ENCODE peak calls at places on chromosome 13, in eight cellular contexts. One of them, this sample, is unnamed.

GRCh38 chr13:80030491-80030890 is 310.4 kb downstream of the SPRY2 start:
- DNase-seq in lower lobe of right lung: peak; percentile 46
- DNase-seq in PC-3: peak; percentile 88
- DNase-seq in transverse colon: peak; percentile 44
- DNase-seq in CD8-positive, alpha-beta memory T cell: no peak
- DNase-seq in GM23338: peak; percentile 28
- DNase-seq in left ventricle myocardium inferior: no peak
- DNase-seq in SJCRH30: peak; percentile 62
- DNase-seq in this sample: peak; percentile 65

GRCh38 chr13:105213512-105213911 is 1322.0 kb downstream of the EFNB2 start:
- DNase-seq in lower lobe of right lung: no peak
- DNase-seq in PC-3: no peak
- DNase-seq in transverse colon: no peak
- DNase-seq in CD8-positive, alpha-beta memory T cell: no peak
- DNase-seq in GM23338: peak; percentile 38
- DNase-seq in left ventricle myocardium inferior: no peak
- DNase-seq in SJCRH30: peak; percentile 15
- DNase-seq in this sample: peak; percentile 10

GRCh38 chr13:40784540-40784939 is 4.9 kb upstream of the SLC25A15 start:
- DNase-seq in lower lobe of right lung: no peak
- DNase-seq in PC-3: no peak
- DNase-seq in transverse colon: no peak
- DNase-seq in CD8-positive, alpha-beta memory T cell: no peak
- DNase-seq in GM23338: no peak
- DNase-seq in left ventricle myocardium inferior: no peak
- DNase-seq in SJCRH30: no peak
- DNase-seq in this sample: no peak

GRCh38 chr13:67736646-67737420 is 506.7 kb upstream of the PCDH9 start:
- DNase-seq in lower lobe of right lung: no peak
- DNase-seq in PC-3: peak; percentile 25
- DNase-seq in transverse colon: no peak
- DNase-seq in CD8-positive, alpha-beta memory T cell: no peak
- DNase-seq in GM23338: peak; percentile 77
- DNase-seq in left ventricle myocardium inferior: no peak
- DNase-seq in SJCRH30: peak; percentile 79
- DNase-seq in this sample: peak; percentile 53

GRCh38 chr13:51804295-51805172 is 571 bp upstream of the DHRS12 start:
- DNase-seq in lower lobe of right lung: no peak
- DNase-seq in PC-3: no peak
- DNase-seq in transverse colon: peak; percentile 53
- DNase-seq in CD8-positive, alpha-beta memory T cell: peak; percentile 35
- DNase-seq in GM23338: no peak
- DNase-seq in left ventricle myocardium inferior: no peak
- DNase-seq in SJCRH30: no peak
- DNase-seq in this sample: no peak

GRCh38 chr13:51844862-51845573 is at the start of gene TMEM272:
- DNase-seq in lower lobe of right lung: peak; percentile 64
- DNase-seq in PC-3: peak; percentile 34
- DNase-seq in transverse colon: peak; percentile 48
- DNase-seq in CD8-positive, alpha-beta memory T cell: peak; percentile 38
- DNase-seq in GM23338: peak; percentile 81
- DNase-seq in left ventricle myocardium inferior: peak; percentile 42
- DNase-seq in SJCRH30: peak; percentile 90
- DNase-seq in this sample: peak; percentile 83

GRCh38 chr13:63455938-63456337 is 2040.3 kb upstream of the PCDH20 start:
- DNase-seq in lower lobe of right lung: no peak
- DNase-seq in PC-3: peak; percentile 8
- DNase-seq in transverse colon: no peak
- DNase-seq in CD8-positive, alpha-beta memory T cell: no peak
- DNase-seq in GM23338: peak; percentile 59
- DNase-seq in left ventricle myocardium inferior: no peak
- DNase-seq in SJCRH30: peak; percentile 4
- DNase-seq in this sample: no peak

GRCh38 chr13:50914301-50914700 is 4.7 kb downstream of the RNASEH2B start:
- DNase-seq in lower lobe of right lung: no peak
- DNase-seq in PC-3: no peak
- DNase-seq in transverse colon: no peak
- DNase-seq in CD8-positive, alpha-beta memory T cell: no peak
- DNase-seq in GM23338: no peak
- DNase-seq in left ventricle myocardium inferior: no peak
- DNase-seq in SJCRH30: no peak
- DNase-seq in this sample: no peak

GRCh38 chr13:106373304-106373988 is 162.0 kb downstream of the EFNB2 start:
- DNase-seq in lower lobe of right lung: no peak
- DNase-seq in PC-3: no peak
- DNase-seq in transverse colon: no peak
- DNase-seq in CD8-positive, alpha-beta memory T cell: no peak
- DNase-seq in GM23338: no peak
- DNase-seq in left ventricle myocardium inferior: no peak
- DNase-seq in SJCRH30: no peak
- DNase-seq in this sample: no peak

GRCh38 chr13:50107205-50107604 is 92.0 kb downstream of the KCNRG start:
- DNase-seq in lower lobe of right lung: no peak
- DNase-seq in PC-3: no peak
- DNase-seq in transverse colon: no peak
- DNase-seq in CD8-positive, alpha-beta memory T cell: no peak
- DNase-seq in GM23338: peak; percentile 9
- DNase-seq in left ventricle myocardium inferior: no peak
- DNase-seq in SJCRH30: no peak
- DNase-seq in this sample: no peak

GRCh38 chr13:68708336-68708908 is 1399.2 kb upstream of the ATXN8OS start:
- DNase-seq in lower lobe of right lung: no peak
- DNase-seq in PC-3: no peak
- DNase-seq in transverse colon: no peak
- DNase-seq in CD8-positive, alpha-beta memory T cell: no peak
- DNase-seq in GM23338: no peak
- DNase-seq in left ventricle myocardium inferior: no peak
- DNase-seq in SJCRH30: no peak
- DNase-seq in this sample: no peak

GRCh38 chr13:67122251-67122650 is 107.9 kb downstream of the PCDH9 start:
- DNase-seq in lower lobe of right lung: no peak
- DNase-seq in PC-3: no peak
- DNase-seq in transverse colon: no peak
- DNase-seq in CD8-positive, alpha-beta memory T cell: no peak
- DNase-seq in GM23338: no peak
- DNase-seq in left ventricle myocardium inferior: no peak
- DNase-seq in SJCRH30: no peak
- DNase-seq in this sample: no peak

GRCh38 chr13:112161441-112162301 is 94.7 kb downstream of the SOX1 start:
- DNase-seq in lower lobe of right lung: no peak
- DNase-seq in PC-3: no peak
- DNase-seq in transverse colon: no peak
- DNase-seq in CD8-positive, alpha-beta memory T cell: no peak
- DNase-seq in GM23338: peak; percentile 88
- DNase-seq in left ventricle myocardium inferior: no peak
- DNase-seq in SJCRH30: no peak
- DNase-seq in this sample: no peak

GRCh38 chr13:100518394-100519062 is 70.1 kb downstream of the GGACT start:
- DNase-seq in lower lobe of right lung: no peak
- DNase-seq in PC-3: no peak
- DNase-seq in transverse colon: no peak
- DNase-seq in CD8-positive, alpha-beta memory T cell: no peak
- DNase-seq in GM23338: no peak
- DNase-seq in left ventricle myocardium inferior: no peak
- DNase-seq in SJCRH30: no peak
- DNase-seq in this sample: no peak

GRCh38 chr13:100519626-100520025 is 69.0 kb downstream of the GGACT start:
- DNase-seq in lower lobe of right lung: no peak
- DNase-seq in PC-3: no peak
- DNase-seq in transverse colon: no peak
- DNase-seq in CD8-positive, alpha-beta memory T cell: no peak
- DNase-seq in GM23338: no peak
- DNase-seq in left ventricle myocardium inferior: no peak
- DNase-seq in SJCRH30: no peak
- DNase-seq in this sample: no peak

GRCh38 chr13:100517135-100517534 is 71.5 kb downstream of the GGACT start:
- DNase-seq in lower lobe of right lung: no peak
- DNase-seq in PC-3: no peak
- DNase-seq in transverse colon: peak; percentile 68
- DNase-seq in CD8-positive, alpha-beta memory T cell: no peak
- DNase-seq in GM23338: no peak
- DNase-seq in left ventricle myocardium inferior: no peak
- DNase-seq in SJCRH30: no peak
- DNase-seq in this sample: no peak

GRCh38 chr13:100515410-100515800 is 73.2 kb downstream of the GGACT start:
- DNase-seq in lower lobe of right lung: no peak
- DNase-seq in PC-3: no peak
- DNase-seq in transverse colon: no peak
- DNase-seq in CD8-positive, alpha-beta memory T cell: no peak
- DNase-seq in GM23338: peak; percentile 56
- DNase-seq in left ventricle myocardium inferior: no peak
- DNase-seq in SJCRH30: no peak
- DNase-seq in this sample: no peak

DNA sequence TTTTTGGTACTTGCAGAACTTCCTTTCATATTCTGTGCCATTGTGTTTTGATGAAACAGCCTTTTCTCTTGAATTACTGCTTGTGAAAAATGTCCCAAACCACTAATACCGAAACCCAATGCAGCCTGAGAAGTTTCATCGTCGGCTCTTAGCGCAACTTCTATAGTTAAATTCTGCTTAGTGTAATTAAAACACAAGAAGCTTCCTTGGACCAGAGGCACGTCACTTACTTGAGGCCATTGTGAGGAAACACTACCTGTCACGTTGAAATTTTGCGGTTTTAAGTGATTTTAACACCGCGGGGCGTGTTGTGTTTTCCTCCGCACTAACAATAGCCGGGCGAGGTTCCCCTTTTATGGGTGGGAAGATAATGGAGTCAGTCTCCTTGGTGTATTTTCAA is 70.9 kb downstream of the GGACT start:
- DNase-seq in lower lobe of right lung: no peak
- DNase-seq in PC-3: no peak
- DNase-seq in transverse colon: no peak
- DNase-seq in CD8-positive, alpha-beta memory T cell: no peak
- DNase-seq in GM23338: no peak
- DNase-seq in left ventricle myocardium inferior: no peak
- DNase-seq in SJCRH30: no peak
- DNase-seq in this sample: no peak
- H3K4me1 ChIP-seq in lower lobe of right lung: peaks cover 9% of the 10 kb centered on the region
- H3K4me1 ChIP-seq in PC-3: peaks cover 4% of the 10 kb centered on the region
- H3K4me1 ChIP-seq in transverse colon: peaks cover 24% of the 10 kb centered on the region
- H3K4me1 ChIP-seq in CD8-positive, alpha-beta memory T cell: peaks cover 7% of the 10 kb centered on the region
- H3K4me1 ChIP-seq in GM23338: peaks cover 56% of the 10 kb centered on the region
- H3K4me1 ChIP-seq in left ventricle myocardium inferior: peaks cover 7% of the 10 kb centered on the region
- H3K4me1 ChIP-seq in SJCRH30: peaks cover 1% of the 10 kb centered on the region
- H3K4me1 ChIP-seq in this sample: no peaks in the 10 kb centered on the region

DNA sequence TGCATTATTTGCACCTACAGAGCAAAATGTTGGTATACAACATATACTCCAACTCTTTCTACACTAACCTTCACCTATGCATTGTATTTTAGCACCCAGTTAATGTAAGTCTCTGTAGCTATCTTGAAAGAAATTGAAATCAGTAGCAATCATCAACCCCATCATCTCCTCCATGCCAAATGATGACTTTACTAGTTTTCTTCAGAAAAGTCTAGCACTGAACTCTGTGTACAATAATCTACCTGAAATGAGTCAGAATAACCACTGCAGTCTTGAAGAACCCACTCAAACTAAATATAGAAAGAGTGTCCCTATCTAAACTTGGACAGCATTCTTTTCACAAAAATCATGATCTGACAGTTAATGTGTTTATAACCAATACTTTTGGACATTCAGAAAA is 9.8 kb downstream of the IRS2 start:
- DNase-seq in lower lobe of right lung: no peak
- DNase-seq in PC-3: peak; percentile 18
- DNase-seq in transverse colon: no peak
- DNase-seq in CD8-positive, alpha-beta memory T cell: no peak
- DNase-seq in GM23338: no peak
- DNase-seq in left ventricle myocardium inferior: no peak
- DNase-seq in SJCRH30: no peak
- DNase-seq in this sample: no peak
- H3K4me1 ChIP-seq in lower lobe of right lung: peaks cover 52% of the 10 kb centered on the region
- H3K4me1 ChIP-seq in PC-3: peaks cover 51% of the 10 kb centered on the region
- H3K4me1 ChIP-seq in transverse colon: peaks cover 49% of the 10 kb centered on the region
- H3K4me1 ChIP-seq in CD8-positive, alpha-beta memory T cell: peaks cover 46% of the 10 kb centered on the region
- H3K4me1 ChIP-seq in GM23338: peaks cover 42% of the 10 kb centered on the region
- H3K4me1 ChIP-seq in left ventricle myocardium inferior: peaks cover 64% of the 10 kb centered on the region
- H3K4me1 ChIP-seq in SJCRH30: no peaks in the 10 kb centered on the region
- H3K4me1 ChIP-seq in this sample: peaks cover 3% of the 10 kb centered on the region

DNA sequence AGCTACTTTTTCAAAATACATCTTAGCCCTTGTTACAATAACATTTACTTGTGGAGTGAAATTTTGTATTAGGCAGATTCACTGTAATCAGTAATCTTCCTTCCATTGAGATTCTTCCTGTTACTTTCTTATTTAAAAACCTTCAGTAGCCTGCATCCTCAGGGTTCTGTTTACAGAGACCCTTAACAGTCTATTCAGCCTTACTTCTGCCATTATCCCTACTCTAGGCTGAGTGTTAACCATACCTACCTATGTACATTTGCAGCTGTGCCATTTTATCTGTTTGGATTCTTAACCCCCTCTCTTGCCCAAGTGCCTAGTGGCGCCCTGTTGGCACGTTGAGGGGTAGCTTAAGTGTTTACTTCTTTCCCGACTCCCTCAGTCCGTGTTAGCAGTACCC is 71.9 kb downstream of the LRCH1 start:
- DNase-seq in lower lobe of right lung: no peak
- DNase-seq in PC-3: no peak
- DNase-seq in transverse colon: no peak
- DNase-seq in CD8-positive, alpha-beta memory T cell: no peak
- DNase-seq in GM23338: no peak
- DNase-seq in left ventricle myocardium inferior: no peak
- DNase-seq in SJCRH30: no peak
- DNase-seq in this sample: no peak
- H3K4me1 ChIP-seq in lower lobe of right lung: peaks cover 41% of the 10 kb centered on the region
- H3K4me1 ChIP-seq in PC-3: no peaks in the 10 kb centered on the region
- H3K4me1 ChIP-seq in transverse colon: peaks cover 62% of the 10 kb centered on the region
- H3K4me1 ChIP-seq in CD8-positive, alpha-beta memory T cell: peaks cover 12% of the 10 kb centered on the region
- H3K4me1 ChIP-seq in GM23338: peaks cover 64% of the 10 kb centered on the region
- H3K4me1 ChIP-seq in left ventricle myocardium inferior: peaks cover 89% of the 10 kb centered on the region
- H3K4me1 ChIP-seq in SJCRH30: peaks cover 18% of the 10 kb centered on the region
- H3K4me1 ChIP-seq in this sample: peaks cover 55% of the 10 kb centered on the region

GRCh38 chr13:114078501-114079451 is 53.6 kb downstream of the RASA3 start:
- DNase-seq in lower lobe of right lung: peak; percentile 59
- DNase-seq in PC-3: peak; percentile 84
- DNase-seq in transverse colon: peak; percentile 63
- DNase-seq in CD8-positive, alpha-beta memory T cell: no peak
- DNase-seq in GM23338: no peak
- DNase-seq in left ventricle myocardium inferior: peak; percentile 67
- DNase-seq in SJCRH30: no peak
- DNase-seq in this sample: no peak

GRCh38 chr13:114076329-114076761 is 56.1 kb downstream of the RASA3 start:
- DNase-seq in lower lobe of right lung: peak; percentile 38
- DNase-seq in PC-3: no peak
- DNase-seq in transverse colon: no peak
- DNase-seq in CD8-positive, alpha-beta memory T cell: no peak
- DNase-seq in GM23338: no peak
- DNase-seq in left ventricle myocardium inferior: no peak
- DNase-seq in SJCRH30: no peak
- DNase-seq in this sample: no peak

GRCh38 chr13:114074671-114075315 is 57.6 kb downstream of the RASA3 start:
- DNase-seq in lower lobe of right lung: no peak
- DNase-seq in PC-3: no peak
- DNase-seq in transverse colon: no peak
- DNase-seq in CD8-positive, alpha-beta memory T cell: no peak
- DNase-seq in GM23338: no peak
- DNase-seq in left ventricle myocardium inferior: no peak
- DNase-seq in SJCRH30: no peak
- DNase-seq in this sample: no peak

GRCh38 chr13:114077938-114078335 is 54.5 kb downstream of the RASA3 start:
- DNase-seq in lower lobe of right lung: peak; percentile 38
- DNase-seq in PC-3: no peak
- DNase-seq in transverse colon: no peak
- DNase-seq in CD8-positive, alpha-beta memory T cell: no peak
- DNase-seq in GM23338: peak; percentile 53
- DNase-seq in left ventricle myocardium inferior: no peak
- DNase-seq in SJCRH30: no peak
- DNase-seq in this sample: peak; percentile 90

GRCh38 chr13:114077121-114077937 is 55.1 kb downstream of the RASA3 start:
- DNase-seq in lower lobe of right lung: peak; percentile 31
- DNase-seq in PC-3: no peak
- DNase-seq in transverse colon: no peak
- DNase-seq in CD8-positive, alpha-beta memory T cell: no peak
- DNase-seq in GM23338: no peak
- DNase-seq in left ventricle myocardium inferior: no peak
- DNase-seq in SJCRH30: no peak
- DNase-seq in this sample: no peak
- H3K4me1 ChIP-seq in lower lobe of right lung: peaks cover 12% of the 10 kb centered on the region
- H3K4me1 ChIP-seq in PC-3: peaks cover 15% of the 10 kb centered on the region
- H3K4me1 ChIP-seq in transverse colon: peaks cover 18% of the 10 kb centered on the region
- H3K4me1 ChIP-seq in CD8-positive, alpha-beta memory T cell: peaks cover 47% of the 10 kb centered on the region
- H3K4me1 ChIP-seq in GM23338: no peaks in the 10 kb centered on the region
- H3K4me1 ChIP-seq in left ventricle myocardium inferior: peaks cover 23% of the 10 kb centered on the region
- H3K4me1 ChIP-seq in SJCRH30: no peaks in the 10 kb centered on the region
- H3K4me1 ChIP-seq in this sample: peaks cover 10% of the 10 kb centered on the region